ENCODE peak calls at places on chromosomes 16 and 17, in nine cellular contexts. C is MV-4-11, X is HCEC 1CT, J is MG63, F is mucosa of gallbladder, I is heart left ventricle, O is HS-5, Q is iris pigment epithelial cell, A is hypothalamus. Z is an unnamed sample.

GRCh38 chr17:57112994-57113393 is 27.9 kb downstream of the AKAP1 start:
- DNase-seq in C (no peak), X (no peak), J (no peak), F (no peak), I (no peak), O (no peak), Q (no peak), A (no peak), Z (no peak)

GRCh38 chr17:16941643-16942042 is 30.3 kb downstream of the TNFRSF13B start:
- DNase-seq in C (no peak), X (no peak), J (no peak), F (no peak), I (no peak), O (no peak), Q (no peak), A (no peak), Z (no peak)

GRCh38 chr16:17117906-17118577 is 352.7 kb downstream of the XYLT1 start:
- DNase-seq in C (no peak), X (no peak), J (no peak), F (no peak), I (no peak), O (no peak), Q (no peak), A (no peak), Z (no peak)

GRCh38 chr17:1905190-1905919 is 75.5 kb downstream of the RPA1 start:
- DNase-seq in C (no peak), X (no peak), J (no peak), F (no peak), I (no peak), O (no peak), Q (no peak), A (no peak), Z (no peak)

GRCh38 chr16:31420037-31420436 is 8.1 kb downstream of the COX6A2 start:
- DNase-seq in C (no peak), X (no peak), J (no peak), F (no peak), I (no peak), O (no peak), Q (no peak), A (no peak), Z (no peak)

GRCh38 chr16:7746971-7747370 is 414.3 kb downstream of the RBFOX1 start:
- DNase-seq in C (no peak), X (no peak), J (no peak), F (no peak), I (no peak), O (no peak), Q (no peak), A (no peak), Z (no peak)

GRCh38 chr16:7345423-7345822 is 12.8 kb downstream of the RBFOX1 start:
- DNase-seq in C (no peak), X (no peak), J (no peak), F (no peak), I (no peak), O (no peak), Q (no peak), A (no peak), Z (no peak)

GRCh38 chr16:16050106-16050505 is 100.7 kb downstream of the ABCC1 start:
- DNase-seq in C (no peak), X (no peak), J (no peak), F (no peak), I (no peak), O (no peak), Q (no peak), A (no peak), Z (no peak)

GRCh38 chr17:78241277-78242023 is 10.0 kb downstream of the TMEM235 start:
- DNase-seq in C (peak), X (peak), J (peak), F (no peak), I (no peak), O (no peak), Q (peak), A (peak), Z (no peak)

GRCh38 chr16:48734220-48734619 is 124.2 kb upstream of the N4BP1 start:
- DNase-seq in C (no peak), X (no peak), J (peak), F (no peak), I (no peak), O (no peak), Q (no peak), A (no peak), Z (no peak)

Z was measured in ovary.